ENCODE peak calls at places on chromosomes 1 and 21, in five cellular contexts. Z is astrocyte of the spinal cord, I is lower lobe of right lung, P is pancreas, Q is brain microvascular endothelial cell. M is an unnamed sample.

GRCh38 chr1:13948396-13948795 is 248.4 kb downstream of the PRDM2 start:
- DNase-seq in Z (no peak), I (no peak), P (no peak), Q (no peak), M (no peak)

GRCh38 chr1:198220428-198220827 is 63.6 kb downstream of the NEK7 start:
- DNase-seq in Z (peak; percentile 95), I (no peak), P (peak; percentile 42), Q (peak; percentile 95), M (peak; percentile 52)

GRCh38 chr1:43434256-43434655 is 19.5 kb downstream of the HYI start:
- DNase-seq in Z (no peak), I (no peak), P (no peak), Q (no peak), M (no peak)

GRCh38 chr1:184299076-184299790 is 87.6 kb upstream of the C1orf21 start:
- DNase-seq in Z (peak; percentile 91), I (no peak), P (no peak), Q (peak; percentile 87), M (peak; percentile 87)

GRCh38 chr1:63861055-63861691 is 87.4 kb downstream of the ROR1 start:
- DNase-seq in Z (no peak), I (no peak), P (no peak), Q (no peak), M (no peak)

GRCh38 chr1:239987103-239987745 is 104.5 kb upstream of the FMN2 start:
- DNase-seq in Z (peak; percentile 48), I (peak; percentile 55), P (no peak), Q (peak; percentile 67), M (no peak)

GRCh38 chr1:235613617-235614016 is 36.0 kb downstream of the GNG4 start:
- DNase-seq in Z (no peak), I (no peak), P (no peak), Q (no peak), M (no peak)

GRCh38 chr21:42346441-42346840 is 4.4 kb downstream of the TFF2 start:
- DNase-seq in Z (no peak), I (no peak), P (no peak), Q (no peak), M (no peak)

GRCh38 chr1:79079770-79080169 is 73.2 kb upstream of the ADGRL4 start:
- DNase-seq in Z (peak; percentile 89), I (no peak), P (no peak), Q (peak; percentile 87), M (peak; percentile 40)

GRCh38 chr1:170407601-170408000 is 124.4 kb upstream of the GORAB start:
- DNase-seq in Z (no peak), I (no peak), P (no peak), Q (no peak), M (no peak)

GRCh38 chr1:1222575-1223225 is 8.7 kb upstream of the TNFRSF4 start:
- DNase-seq in Z (no peak), I (no peak), P (no peak), Q (no peak), M (no peak)

GRCh38 chr1:109885589-109885988 is 25.1 kb upstream of the CSF1 start:
- DNase-seq in Z (no peak), I (no peak), P (no peak), Q (no peak), M (no peak)

GRCh38 chr1:30379684-30380624 is 343.4 kb downstream of the MATN1 start:
- DNase-seq in Z (peak; percentile 54), I (no peak), P (peak; percentile 49), Q (peak; percentile 61), M (peak; percentile 26)

GRCh38 chr1:219629481-219629880 is 16.6 kb upstream of the ZC3H11B start:
- DNase-seq in Z (no peak), I (no peak), P (no peak), Q (no peak), M (no peak)

GRCh38 chr1:54716299-54717047 is 812 bp downstream of the TTC4 start:
- DNase-seq in Z (peak; percentile 69), I (no peak), P (no peak), Q (peak; percentile 31), M (peak; percentile 17)

GRCh38 chr1:33086384-33086850 is 5.5 kb downstream of the AZIN2 start:
- DNase-seq in Z (peak; percentile 79), I (peak; percentile 79), P (peak; percentile 40), Q (peak; percentile 79), M (no peak)

GRCh38 chr1:230010618-230011332 is 56.3 kb upstream of the GALNT2 start:
- DNase-seq in Z (no peak), I (no peak), P (no peak), Q (no peak), M (no peak)

GRCh38 chr1:6547301-6547700 is 7.0 kb downstream of the NOL9 start:
- DNase-seq in Z (peak; percentile 42), I (no peak), P (no peak), Q (peak; percentile 27), M (no peak)
- TF ChIP-seq CTCF in Z (peak; percentile 14), I (no peak), P (no peak), Q (peak; percentile 46), M (no peak)

GRCh38 chr1:223831755-223832636 is 13.8 kb downstream of the TP53BP2 start:
- DNase-seq in Z (peak; percentile 74), I (no peak), P (no peak), Q (no peak), M (no peak)
- H3K4me3 ChIP-seq in Z (no peak overlapping the region), I (no peak overlapping the region), P (no peak overlapping the region), Q (no peak overlapping the region), M (no peak overlapping the region)

GRCh38 chr1:165630629-165631402 is at the start of gene MGST3:
- DNase-seq in Z (peak; percentile 99), I (peak; percentile 99), P (peak; percentile 97), Q (peak; percentile 86), M (peak; percentile 65)

GRCh38 chr1:165632491-165632890 is 1.5 kb downstream of the MGST3 start:
- DNase-seq in Z (no peak), I (no peak), P (no peak), Q (no peak), M (no peak)

GRCh38 chr1:165632152-165632469 is 1.1 kb downstream of the MGST3 start:
- DNase-seq in Z (no peak), I (no peak), P (no peak), Q (no peak), M (no peak)

GRCh38 chr1:165629848-165630628 is 996 bp upstream of the MGST3 start:
- DNase-seq in Z (no peak), I (no peak), P (no peak), Q (no peak), M (no peak)

GRCh38 chr1:165631403-165632151 is 543 bp downstream of the MGST3 start:
- DNase-seq in Z (peak; percentile 88), I (peak; percentile 66), P (peak; percentile 36), Q (peak; percentile 86), M (peak; percentile 49)
- TF ChIP-seq CTCF in Z (peak; percentile 7), I (no peak), P (no peak), Q (peak; percentile 30), M (no peak)

GRCh38 chr1:165389609-165390008 is 33.1 kb upstream of the LMX1A start:
- DNase-seq in Z (no peak), I (no peak), P (no peak), Q (no peak), M (no peak)

GRCh38 chr1:165395522-165396300 is 39.2 kb upstream of the LMX1A start:
- DNase-seq in Z (no peak), I (no peak), P (no peak), Q (no peak), M (no peak)

GRCh38 chr1:165387956-165388355 is 31.4 kb upstream of the LMX1A start:
- DNase-seq in Z (no peak), I (no peak), P (no peak), Q (no peak), M (no peak)

GRCh38 chr1:165397945-165398344 is 41.4 kb upstream of the LMX1A start:
- DNase-seq in Z (peak; percentile 52), I (no peak), P (no peak), Q (peak; percentile 63), M (no peak)

GRCh38 chr1:165392634-165393571 is 36.4 kb upstream of the LMX1A start:
- DNase-seq in Z (peak; percentile 95), I (peak; percentile 92), P (peak; percentile 53), Q (peak; percentile 93), M (peak; percentile 62)
- H3K4me3 ChIP-seq in Z (no peak overlapping the region), I (no peak overlapping the region), P (peak overlapping the region; percentile 7), Q (no peak overlapping the region), M (no peak overlapping the region)

GRCh38 chr1:112955678-112956502 is at the start of gene SLC16A1:
- DNase-seq in Z (peak; percentile 95), I (peak; percentile 90), P (peak; percentile 65), Q (peak; percentile 88), M (peak; percentile 63)
- TF ChIP-seq CTCF in Z (peak; percentile 32), I (no peak), P (no peak), Q (peak; percentile 38), M (peak; percentile 51)

GRCh38 chr1:18957532-18958295 is 1.2 kb upstream of the IFFO2 start:
- DNase-seq in Z (no peak), I (no peak), P (no peak), Q (no peak), M (no peak)
- H3K4me3 ChIP-seq in Z (no peak overlapping the region), I (peak overlapping the region; percentile 75), P (peak overlapping the region; percentile 91), Q (peak overlapping the region; percentile 74), M (peak overlapping the region; percentile 68)

GRCh38 chr1:204123376-204123775 is 28.5 kb downstream of the ETNK2 start:
- DNase-seq in Z (no peak), I (no peak), P (no peak), Q (no peak), M (no peak)
- TF ChIP-seq CTCF in Z (peak; percentile 48), I (peak; percentile 34), P (no peak), Q (peak; percentile 59), M (peak; percentile 40)

GRCh38 chr1:156677616-156678596 is 699 bp upstream of the NES start:
- DNase-seq in Z (peak; percentile 90), I (peak; percentile 62), P (no peak), Q (peak; percentile 65), M (no peak)
- H3K4me3 ChIP-seq in Z (peak overlapping the region; percentile 48), I (peak overlapping the region; percentile 64), P (peak overlapping the region; percentile 34), Q (peak overlapping the region; percentile 53), M (peak overlapping the region; percentile 39)

DNA sequence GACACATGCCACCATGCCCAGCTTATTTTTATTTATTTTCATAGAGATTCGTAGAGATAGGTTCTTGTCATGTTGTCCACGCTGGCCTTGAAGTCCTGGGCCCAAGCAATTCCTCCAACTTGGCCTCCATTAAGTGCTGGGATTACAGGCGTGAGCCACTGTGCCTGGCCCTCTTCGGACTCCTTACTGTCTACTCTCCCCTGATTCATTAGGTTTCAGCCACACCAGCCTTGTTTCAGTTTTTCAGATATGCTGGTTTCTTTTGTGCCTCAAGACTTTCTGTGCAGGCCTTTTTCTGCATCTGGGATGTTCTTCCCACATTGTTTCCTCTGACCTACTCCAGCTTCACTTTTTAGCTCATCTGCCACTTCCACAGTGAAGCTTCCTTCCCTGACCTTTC is 85.4 kb downstream of the CACNA1E start:
- DNase-seq in Z (no peak), I (no peak), P (no peak), Q (no peak), M (no peak)
- TF ChIP-seq CTCF in Z (no peak), I (no peak), P (no peak), Q (no peak), M (no peak)

M was measured in AG04449.